ENCODE peak calls at places on chromosomes 2 and 18, in eight cellular contexts. O is CD8-positive, alpha-beta memory T cell; F is colonic mucosa; G is fibroblast of lung; U is uterus; S is psoas muscle; Q is spleen; M is sigmoid colon. Y is an unnamed sample. For H3K4me1 and H3K36me3, the result is how much of the 10 kb centered on the place peaks cover.

GRCh38 chr18:6521804-6522418 is 107.2 kb upstream of the L3MBTL4 start:
- DNase-seq in O (no peak), F (peak), G (peak), U (no peak), S (no peak), Q (no peak), M (no peak), Y (no peak)

GRCh38 chr18:72637319-72638113 is 93.4 kb upstream of the CBLN2 start:
- DNase-seq in O (no peak), F (no peak), G (no peak), U (no peak), S (no peak), Q (no peak), M (no peak), Y (no peak)

GRCh38 chr2:216188956-216189355 is 79.8 kb downstream of the XRCC5 start:
- DNase-seq in O (no peak), F (no peak), G (peak), U (no peak), S (no peak), Q (no peak), M (no peak), Y (no peak)

GRCh38 chr18:48300463-48300961 is 108.7 kb downstream of the ZBTB7C start:
- DNase-seq in O (no peak), F (peak), G (no peak), U (no peak), S (no peak), Q (peak), M (no peak), Y (no peak)

GRCh38 chr2:25335971-25336370 is 5.8 kb downstream of the DNMT3A start:
- DNase-seq in O (no peak), F (no peak), G (no peak), U (no peak), S (no peak), Q (peak), M (no peak), Y (no peak)

GRCh38 chr18:22391571-22392359 is 25.9 kb downstream of the CTAGE1 start:
- DNase-seq in O (peak), F (peak), G (peak), U (peak), S (no peak), Q (no peak), M (no peak), Y (peak)

GRCh38 chr2:153871231-153872221 is at the start of gene GALNT13:
- DNase-seq in O (no peak), F (peak), G (peak), U (peak), S (no peak), Q (peak), M (peak), Y (no peak)

GRCh38 chr2:96110621-96111256 is 5.6 kb downstream of the ADRA2B start:
- DNase-seq in O (no peak), F (no peak), G (no peak), U (no peak), S (no peak), Q (peak), M (peak), Y (no peak)

GRCh38 chr2:65661980-65662653 is 229.7 kb upstream of the SPRED2 start:
- DNase-seq in O (no peak), F (no peak), G (no peak), U (no peak), S (no peak), Q (no peak), M (peak), Y (no peak)

GRCh38 chr2:28445448-28446258 is 50.2 kb upstream of the PLB1 start:
- DNase-seq in O (no peak), F (no peak), G (peak), U (no peak), S (no peak), Q (no peak), M (no peak), Y (no peak)

GRCh38 chr2:69565431-69565839 is 78.1 kb downstream of the AAK1 start:
- DNase-seq in O (peak), F (peak), G (no peak), U (peak), S (peak), Q (peak), M (peak), Y (no peak)

GRCh38 chr2:20737505-20737904 is 70.6 kb downstream of the GDF7 start:
- DNase-seq in O (no peak), F (no peak), G (no peak), U (no peak), S (no peak), Q (no peak), M (no peak), Y (no peak)

GRCh38 chr2:119435148-119435952 is 3.7 kb downstream of the TMEM37 start:
- DNase-seq in O (no peak), F (peak), G (no peak), U (no peak), S (no peak), Q (no peak), M (no peak), Y (no peak)

GRCh38 chr2:43303889-43304288 is 77.5 kb upstream of the ZFP36L2 start:
- DNase-seq in O (no peak), F (no peak), G (no peak), U (no peak), S (no peak), Q (no peak), M (no peak), Y (no peak)

GRCh38 chr2:56199492-56199891 is 15.7 kb downstream of the CCDC85A start:
- DNase-seq in O (no peak), F (no peak), G (peak), U (no peak), S (no peak), Q (no peak), M (no peak), Y (no peak)

GRCh38 chr2:64478036-64478435 is 24.1 kb downstream of the LGALSL start:
- DNase-seq in O (no peak), F (no peak), G (no peak), U (no peak), S (no peak), Q (no peak), M (no peak), Y (no peak)

GRCh38 chr2:28219736-28220364 is 172.8 kb upstream of the FOSL2 start:
- DNase-seq in O (no peak), F (no peak), G (peak), U (no peak), S (no peak), Q (no peak), M (no peak), Y (no peak)

GRCh38 chr2:72561621-72562318 is 264.1 kb downstream of the EXOC6B start:
- DNase-seq in O (no peak), F (no peak), G (peak), U (no peak), S (no peak), Q (no peak), M (no peak), Y (no peak)

GRCh38 chr2:33583194-33583938 is 15.7 kb downstream of the FAM98A start:
- DNase-seq in O (peak), F (no peak), G (no peak), U (no peak), S (no peak), Q (no peak), M (no peak), Y (no peak)

GRCh38 chr2:174595904-174596397 is 1.7 kb downstream of the WIPF1 start:
- DNase-seq in O (no peak), F (no peak), G (peak), U (no peak), S (no peak), Q (no peak), M (no peak), Y (no peak)

GRCh38 chr18:57116598-57117132 is 30.2 kb upstream of the BOD1L2 start:
- DNase-seq in O (no peak), F (no peak), G (no peak), U (no peak), S (no peak), Q (no peak), M (no peak), Y (no peak)

GRCh38 chr18:68267583-68267982 is 447.3 kb downstream of the TMX3 start:
- DNase-seq in O (no peak), F (no peak), G (peak), U (no peak), S (no peak), Q (no peak), M (no peak), Y (no peak)

GRCh38 chr2:230774348-230774951 is 61.8 kb downstream of the CAB39 start:
- DNase-seq in O (no peak), F (no peak), G (peak), U (no peak), S (no peak), Q (no peak), M (no peak), Y (no peak)

GRCh38 chr18:7164610-7165009 is 47.0 kb upstream of the LAMA1 start:
- DNase-seq in O (no peak), F (no peak), G (no peak), U (no peak), S (no peak), Q (no peak), M (no peak), Y (no peak)

GRCh38 chr18:48732767-48733424 is 194.1 kb downstream of the CTIF start:
- DNase-seq in O (no peak), F (no peak), G (no peak), U (no peak), S (no peak), Q (no peak), M (no peak), Y (no peak)

GRCh38 chr2:30975156-30975555 is 163.1 kb downstream of the GALNT14 start:
- DNase-seq in O (no peak), F (no peak), G (no peak), U (no peak), S (no peak), Q (no peak), M (no peak), Y (no peak)

GRCh38 chr2:27707462-27708256 is 44.0 kb downstream of the SLC4A1AP start:
- DNase-seq in O (no peak), F (no peak), G (no peak), U (peak), S (no peak), Q (no peak), M (no peak), Y (no peak)

GRCh38 chr2:39541011-39541930 is 104.2 kb upstream of the MAP4K3 start:
- DNase-seq in O (no peak), F (no peak), G (no peak), U (no peak), S (no peak), Q (no peak), M (no peak), Y (no peak)

GRCh38 chr18:26637324-26637723 is 89.0 kb upstream of the KCTD1 start:
- DNase-seq in O (no peak), F (no peak), G (no peak), U (no peak), S (no peak), Q (no peak), M (no peak), Y (no peak)

GRCh38 chr2:45497355-45497754 is 113.7 kb downstream of the SRBD1 start:
- DNase-seq in O (no peak), F (no peak), G (peak), U (no peak), S (no peak), Q (no peak), M (no peak), Y (no peak)

GRCh38 chr2:45860136-45861106 is 208.9 kb downstream of the PRKCE start:
- DNase-seq in O (peak), F (peak), G (peak), U (peak), S (peak), Q (no peak), M (peak), Y (peak)

GRCh38 chr2:189115126-189115525 is 64.4 kb downstream of the COL5A2 start:
- DNase-seq in O (no peak), F (no peak), G (no peak), U (no peak), S (no peak), Q (no peak), M (no peak), Y (no peak)

GRCh38 chr2:38610851-38611801 is 8.4 kb upstream of the HNRNPLL start:
- DNase-seq in O (no peak), F (no peak), G (peak), U (no peak), S (no peak), Q (no peak), M (no peak), Y (no peak)

GRCh38 chr2:65313126-65313953 is 85.7 kb downstream of the ACTR2 start:
- DNase-seq in O (no peak), F (no peak), G (no peak), U (no peak), S (no peak), Q (no peak), M (peak), Y (no peak)

GRCh38 chr2:114068438-114068837 is 178.5 kb downstream of the ACTR3 start:
- DNase-seq in O (no peak), F (no peak), G (no peak), U (no peak), S (no peak), Q (no peak), M (no peak), Y (no peak)

GRCh38 chr2:142682528-142682927 is 194.9 kb upstream of the KYNU start:
- DNase-seq in O (no peak), F (no peak), G (peak), U (no peak), S (no peak), Q (no peak), M (no peak), Y (no peak)

GRCh38 chr2:15626126-15626525 is 34.5 kb downstream of the DDX1 start:
- DNase-seq in O (no peak), F (no peak), G (no peak), U (no peak), S (no peak), Q (no peak), M (no peak), Y (no peak)

GRCh38 chr2:101960903-101961286 is 30.9 kb upstream of the IL1R2 start:
- DNase-seq in O (no peak), F (no peak), G (no peak), U (no peak), S (no peak), Q (peak), M (no peak), Y (no peak)
- H3K4me3 ChIP-seq in O (no peak), F (no peak), G (no peak), U (no peak), S (no peak), Q (no peak), M (no peak), Y (peak)

DNA sequence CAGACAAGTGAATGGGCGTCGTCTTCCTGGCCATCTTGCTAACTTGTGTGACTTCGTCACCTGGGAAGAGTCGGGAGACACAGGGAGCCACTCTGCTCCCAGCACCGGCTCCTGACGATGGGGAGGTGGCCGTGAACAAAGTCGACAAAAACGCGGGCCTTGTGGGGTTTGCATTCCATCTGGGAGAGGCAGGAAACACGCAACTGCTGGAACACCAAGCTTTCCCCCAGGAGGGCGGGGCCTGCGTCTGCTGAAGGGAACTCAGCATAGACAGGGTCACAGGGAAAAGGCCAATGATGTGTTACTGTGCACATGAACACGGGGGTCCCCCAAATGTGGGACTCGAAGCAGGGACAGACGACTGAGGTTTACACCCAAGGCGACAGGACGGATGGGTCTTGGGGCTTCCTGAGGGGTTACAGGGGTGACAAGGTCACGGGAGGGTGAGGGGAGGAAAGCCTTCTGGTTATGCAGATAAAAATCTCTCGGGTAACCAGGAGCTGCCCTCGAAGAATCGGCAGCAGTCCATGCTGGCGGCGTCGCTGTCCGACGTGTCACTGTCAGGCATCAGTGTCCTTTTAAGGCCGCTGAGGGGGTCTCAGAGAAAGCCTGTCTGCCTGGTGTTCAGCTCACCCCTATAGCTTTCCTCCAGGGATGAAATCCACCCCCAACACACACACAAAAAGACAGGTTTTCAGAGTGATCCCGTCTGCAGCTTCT is 28.2 kb upstream of the PRLH start:
- DNase-seq in O (no peak), F (no peak), G (no peak), U (no peak), S (no peak), Q (peak), M (no peak), Y (no peak)
- H3K4me1 ChIP-seq in O (under half), F (under half), G (under half), U (under half), S (under half), Q (under half), M (under half), Y (under half)

DNA sequence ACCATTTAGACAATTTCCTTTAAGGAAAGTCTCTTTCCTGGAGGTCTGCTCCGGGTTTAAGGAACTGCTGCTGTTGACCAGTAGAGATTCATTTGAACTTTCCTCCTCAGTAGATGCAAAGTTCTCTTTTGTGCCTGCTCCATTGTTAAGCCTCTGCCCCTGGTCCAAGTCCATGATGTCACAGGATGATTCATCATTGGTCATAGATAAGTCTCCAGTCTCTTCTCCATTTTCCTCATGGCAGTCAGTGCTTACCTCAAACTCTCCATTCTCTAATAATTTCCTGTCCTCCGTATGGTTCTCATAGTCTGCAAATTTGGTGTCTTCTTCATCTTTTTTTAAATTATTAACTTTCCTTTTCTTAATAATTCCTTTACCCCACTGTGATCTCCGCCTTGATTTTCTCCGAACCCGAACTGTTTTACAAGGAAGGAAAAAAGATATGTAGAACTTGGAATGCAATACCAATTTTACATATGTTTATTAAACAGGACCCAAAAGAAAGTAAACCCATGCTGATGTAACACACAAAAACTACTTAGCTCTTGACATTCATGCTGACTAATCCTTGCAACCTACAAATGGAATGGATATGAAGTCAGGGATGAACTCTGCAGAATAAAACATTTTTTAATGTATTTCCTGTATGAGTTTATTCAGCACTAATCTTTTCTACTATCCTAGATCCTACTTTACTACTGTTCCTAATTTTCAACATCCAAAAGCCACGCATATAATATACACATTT is 169.1 kb downstream of the ATAD2B start:
- DNase-seq in O (no peak), F (peak), G (peak), U (peak), S (no peak), Q (no peak), M (no peak), Y (no peak)
- H3K36me3 ChIP-seq in O (under half), F (under half), G (under half), U (under half), S (under half), Q (under half), M (under half), Y (under half)

DNA sequence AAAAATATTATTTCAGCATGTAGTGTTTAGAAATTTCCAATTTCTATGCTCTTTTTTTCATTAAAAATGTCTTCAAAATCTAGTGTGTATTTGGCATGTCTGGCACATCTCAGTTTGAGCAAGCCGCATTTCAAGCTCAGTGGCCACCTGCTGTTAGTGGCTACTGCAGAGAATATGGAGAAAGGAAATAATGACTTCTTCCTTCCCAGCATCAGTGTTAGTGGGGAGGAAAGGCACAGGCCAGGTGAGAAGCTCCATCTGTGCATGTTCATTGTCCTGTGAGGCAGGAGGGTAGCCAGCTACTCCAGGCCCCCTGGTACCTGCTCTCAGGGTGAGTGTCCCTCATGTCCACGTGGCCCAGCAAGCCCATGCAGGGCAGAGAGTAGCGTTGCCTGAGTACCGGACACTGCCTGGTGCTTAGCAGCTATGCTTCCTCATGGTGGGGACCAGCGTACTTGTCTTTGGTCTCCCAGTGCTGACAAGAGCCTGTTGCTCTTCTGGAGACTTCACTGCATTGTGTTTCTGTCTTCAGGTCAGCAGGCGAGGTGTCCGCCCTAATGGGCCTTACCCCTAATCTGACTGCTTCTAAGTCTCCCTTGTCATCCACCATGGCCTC is 67.4 kb upstream of the CHMP1B start:
- DNase-seq in O (no peak), F (no peak), G (no peak), U (no peak), S (no peak), Q (no peak), M (no peak), Y (no peak)
- H3K4me3 ChIP-seq in O (no peak), F (no peak), G (no peak), U (no peak), S (no peak), Q (no peak), M (no peak), Y (no peak)

GRCh38 chr2:109336296-109336695 is 207.3 kb downstream of the SH3RF3 start:
- DNase-seq in O (no peak), F (no peak), G (no peak), U (no peak), S (no peak), Q (no peak), M (no peak), Y (no peak)
- H3K4me1 ChIP-seq in O (under half), F (under half), G (under half), U (under half), S (under half), Q (under half), M (under half), Y (half or more)

DNA sequence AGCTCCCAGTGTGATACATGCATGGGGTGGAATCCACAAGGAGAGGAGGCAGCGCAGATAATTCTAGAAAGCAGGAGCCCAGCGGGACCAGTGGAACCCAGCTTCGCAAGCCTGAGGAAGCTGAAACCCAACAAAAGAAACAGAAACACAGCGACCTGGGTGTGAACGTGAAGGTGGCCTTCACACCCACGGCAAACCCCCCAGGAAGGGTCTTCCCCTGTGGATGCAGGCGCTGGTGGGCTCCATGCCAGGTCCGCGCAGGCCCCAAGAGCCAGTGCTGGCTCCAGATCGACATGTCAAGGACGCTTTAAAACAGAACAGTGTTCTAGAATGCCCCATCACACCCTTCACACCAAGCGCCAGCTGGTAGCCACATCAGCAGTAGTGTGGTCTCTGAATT is 22.1 kb downstream of the KIF1A start:
- DNase-seq in O (no peak), F (no peak), G (no peak), U (peak), S (peak), Q (peak), M (peak), Y (no peak)
- H3K36me3 ChIP-seq in O (under half), F (under half), G (under half), U (under half), S (under half), Q (under half), M (under half), Y (under half)

GRCh38 chr2:17538844-17539554 is 1.5 kb upstream of the VSNL1 start:
- DNase-seq in O (no peak), F (peak), G (peak), U (peak), S (peak), Q (no peak), M (peak), Y (no peak)

GRCh38 chr2:17540813-17541513 is 467 bp downstream of the VSNL1 start:
- DNase-seq in O (no peak), F (no peak), G (no peak), U (no peak), S (no peak), Q (no peak), M (no peak), Y (no peak)

GRCh38 chr2:17539596-17539992 is 902 bp upstream of the VSNL1 start:
- DNase-seq in O (no peak), F (peak), G (peak), U (peak), S (no peak), Q (no peak), M (peak), Y (no peak)

GRCh38 chr2:17541514-17541950 is 1.0 kb downstream of the VSNL1 start:
- DNase-seq in O (no peak), F (no peak), G (no peak), U (no peak), S (no peak), Q (no peak), M (no peak), Y (no peak)

GRCh38 chr2:17539993-17540812 is at the start of gene VSNL1:
- DNase-seq in O (no peak), F (peak), G (peak), U (peak), S (peak), Q (peak), M (peak), Y (peak)
- H3K4me3 ChIP-seq in O (no peak), F (peak), G (peak), U (peak), S (peak), Q (peak), M (peak), Y (peak)

Y was measured in thoracic aorta.